ENCODE peak calls at places on chromosomes 6 and 20, in four cellular contexts. I is K562, M is stomach, G is ovary. W is an unnamed sample.

GRCh38 chr6:82971877-82972460 is 93.7 kb downstream of the UBE3D start:
- DNase-seq in G (no peak), M (no peak), I (no peak), W (no peak)

GRCh38 chr6:14819001-14819400 is 426.9 kb upstream of the JARID2 start:
- DNase-seq in M (no peak), I (no peak), G (no peak), W (no peak)

GRCh38 chr20:35732644-35732982 is 9.4 kb downstream of the RBM39 start:
- DNase-seq in I (no peak), G (no peak), M (no peak), W (no peak)

GRCh38 chr20:4791121-4791520 is 69.4 kb downstream of the PRND start:
- DNase-seq in G (no peak), I (no peak), M (no peak), W (no peak)

GRCh38 chr6:56348578-56348977 is 101.2 kb upstream of the COL21A1 start:
- DNase-seq in G (no peak), I (no peak), M (no peak), W (no peak)

GRCh38 chr6:107819976-107820551 is 4.0 kb downstream of the SCML4 start:
- DNase-seq in G (no peak), M (no peak), I (no peak), W (no peak)

GRCh38 chr6:166629628-166630027 is 2.6 kb upstream of the RPS6KA2 start:
- DNase-seq in I (no peak), G (no peak), M (no peak), W (no peak)

GRCh38 chr6:38021571-38021970 is 202.0 kb downstream of the ZFAND3 start:
- DNase-seq in G (no peak), M (no peak), I (no peak), W (no peak)

GRCh38 chr6:5762561-5762968 is 244.2 kb downstream of the NRN1 start:
- DNase-seq in M (no peak), G (peak; percentile 27), I (no peak), W (no peak)

GRCh38 chr6:170031684-170032121 is 259.2 kb downstream of the DLL1 start:
- DNase-seq in I (no peak), G (no peak), M (peak; percentile 25), W (peak; percentile 34)

GRCh38 chr6:31948753-31949413 is 3.0 kb downstream of the CFB start:
- DNase-seq in G (no peak), I (peak; percentile 70), M (no peak), W (no peak)

DNA sequence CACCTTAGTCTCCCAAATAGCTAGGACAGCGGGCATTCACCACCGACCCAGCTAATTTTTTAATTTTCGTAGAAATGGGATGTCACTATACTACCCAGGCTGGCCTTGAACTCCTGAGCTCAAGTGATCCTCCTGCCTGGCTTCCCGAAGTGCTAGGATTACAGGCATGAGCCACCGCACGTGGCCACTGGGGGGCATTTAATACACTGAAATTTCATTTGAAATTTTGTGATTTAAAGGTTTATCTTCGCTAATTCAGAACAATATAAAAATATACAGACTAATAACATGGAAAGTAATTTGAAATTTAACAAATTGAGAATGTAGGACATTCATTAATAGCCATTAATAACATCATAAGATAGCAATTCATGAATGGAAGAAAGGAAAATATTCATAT is 20.5 kb upstream of the TBC1D32 start:
- DNase-seq in I (no peak), M (no peak), G (no peak), W (no peak)
- TF ChIP-seq CTCF in I (peak; percentile 41), M (no peak), G (no peak), W (no peak)

DNA sequence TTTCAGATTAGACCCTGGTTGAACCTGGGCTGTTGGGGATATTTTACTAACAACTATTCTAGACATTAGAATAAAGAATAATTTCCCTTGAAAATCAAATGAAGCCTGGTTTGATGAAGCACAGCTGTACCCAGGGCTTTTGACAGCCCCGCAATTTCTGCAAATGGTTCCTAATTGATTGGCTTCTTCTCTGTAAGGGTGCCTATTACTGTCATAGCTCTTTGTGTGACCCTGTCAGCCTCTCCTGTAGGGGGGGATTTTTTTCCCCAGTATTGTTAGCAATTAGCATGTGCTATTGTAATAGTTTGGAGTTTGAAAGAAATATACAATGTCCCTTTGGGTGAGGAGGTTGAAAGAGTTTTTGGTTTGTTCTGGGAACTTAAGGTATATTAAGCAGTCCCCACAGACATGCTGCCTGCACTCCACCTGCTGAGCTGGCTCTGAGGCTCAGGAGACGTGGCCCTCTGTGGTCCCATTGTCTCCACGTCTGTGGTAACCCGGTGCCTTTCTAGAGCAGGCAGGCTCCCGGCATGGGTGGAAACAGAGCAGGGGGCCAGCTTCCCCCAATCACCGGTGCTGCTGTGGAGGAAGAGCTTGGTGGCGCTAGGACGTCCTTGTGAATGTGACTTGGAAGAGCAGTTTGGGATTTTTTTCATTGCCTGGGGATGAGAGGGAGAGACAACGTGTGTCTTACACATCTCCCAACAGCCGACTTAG is 47.3 kb upstream of the CLDN20 start:
- DNase-seq in M (no peak), I (no peak), G (no peak), W (no peak)
- TF ChIP-seq EP300 in M (no peak), I (no peak), G (no peak), W (no peak)

GRCh38 chr6:41464019-41464418 is 82.2 kb upstream of the FOXP4 start:
- DNase-seq in I (no peak), G (no peak), M (no peak), W (no peak)

GRCh38 chr6:41462033-41462432 is 84.1 kb upstream of the FOXP4 start:
- DNase-seq in G (no peak), M (no peak), I (no peak), W (no peak)

GRCh38 chr6:41462980-41463930 is 82.9 kb upstream of the FOXP4 start:
- DNase-seq in G (peak; percentile 75), M (peak; percentile 85), I (peak; percentile 82), W (no peak)

GRCh38 chr6:41466437-41466990 is 79.7 kb upstream of the FOXP4 start:
- DNase-seq in M (no peak), G (no peak), I (no peak), W (no peak)

DNA sequence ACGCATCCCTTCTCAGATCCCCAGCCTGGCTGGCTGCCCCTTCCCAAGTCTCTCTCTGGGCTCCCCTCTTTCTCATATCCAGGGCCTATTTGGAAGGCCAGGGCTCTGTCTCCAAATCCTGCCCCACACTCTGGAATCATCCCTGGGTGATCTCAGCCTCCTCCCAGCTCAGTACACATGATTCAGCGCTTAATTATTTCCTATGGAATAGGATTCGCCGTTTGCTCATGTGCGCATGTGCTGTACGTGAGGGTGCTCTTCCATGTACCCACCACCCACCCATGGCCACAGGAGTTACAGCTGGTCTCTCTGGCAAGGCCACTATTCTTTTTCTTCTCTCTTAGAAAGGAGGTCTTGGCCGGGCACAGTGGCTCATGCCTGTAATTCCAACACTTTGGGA is 81.7 kb upstream of the FOXP4 start:
- DNase-seq in M (no peak), G (no peak), I (no peak), W (no peak)
- H3K36me3 ChIP-seq in M (no peaks in the 10 kb centered on the region), G (no peaks in the 10 kb centered on the region), I (no peaks in the 10 kb centered on the region), W (no peaks in the 10 kb centered on the region)

DNA sequence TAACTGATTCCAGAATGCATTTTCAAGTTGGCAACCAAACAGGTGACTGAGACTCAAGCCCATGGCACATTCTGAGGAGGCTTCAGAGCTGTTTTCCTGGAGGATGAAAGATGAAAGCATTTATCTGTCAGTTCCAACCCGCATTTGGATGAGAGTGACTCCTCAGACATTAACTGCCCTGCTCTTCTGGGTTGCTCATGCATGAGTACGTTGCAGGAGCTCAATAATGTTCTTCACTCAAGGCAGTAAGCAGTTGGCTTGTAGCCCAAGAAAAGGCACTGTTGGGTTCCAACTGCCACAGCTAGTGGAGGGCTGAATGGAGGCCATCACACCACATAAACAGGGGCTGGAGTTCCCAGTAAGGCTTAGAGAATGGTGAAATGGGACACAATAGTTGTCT is 155.3 kb downstream of the FUT9 start:
- DNase-seq in I (no peak), G (no peak), M (no peak), W (no peak)
- TF ChIP-seq CTCF in I (no peak), G (no peak), M (no peak), W (no peak)

GRCh38 chr6:29747688-29748250 is 24.5 kb downstream of the HLA-F start:
- DNase-seq in I (peak; percentile 23), G (no peak), M (no peak), W (no peak)

GRCh38 chr6:29746846-29747687 is 23.8 kb downstream of the HLA-F start:
- DNase-seq in G (no peak), M (no peak), I (no peak), W (no peak)

GRCh38 chr6:29749668-29750067 is 26.4 kb downstream of the HLA-F start:
- DNase-seq in I (no peak), M (no peak), G (no peak), W (no peak)

GRCh38 chr6:29750709-29751108 is 27.5 kb downstream of the HLA-F start:
- DNase-seq in G (no peak), I (no peak), M (no peak), W (no peak)

DNA sequence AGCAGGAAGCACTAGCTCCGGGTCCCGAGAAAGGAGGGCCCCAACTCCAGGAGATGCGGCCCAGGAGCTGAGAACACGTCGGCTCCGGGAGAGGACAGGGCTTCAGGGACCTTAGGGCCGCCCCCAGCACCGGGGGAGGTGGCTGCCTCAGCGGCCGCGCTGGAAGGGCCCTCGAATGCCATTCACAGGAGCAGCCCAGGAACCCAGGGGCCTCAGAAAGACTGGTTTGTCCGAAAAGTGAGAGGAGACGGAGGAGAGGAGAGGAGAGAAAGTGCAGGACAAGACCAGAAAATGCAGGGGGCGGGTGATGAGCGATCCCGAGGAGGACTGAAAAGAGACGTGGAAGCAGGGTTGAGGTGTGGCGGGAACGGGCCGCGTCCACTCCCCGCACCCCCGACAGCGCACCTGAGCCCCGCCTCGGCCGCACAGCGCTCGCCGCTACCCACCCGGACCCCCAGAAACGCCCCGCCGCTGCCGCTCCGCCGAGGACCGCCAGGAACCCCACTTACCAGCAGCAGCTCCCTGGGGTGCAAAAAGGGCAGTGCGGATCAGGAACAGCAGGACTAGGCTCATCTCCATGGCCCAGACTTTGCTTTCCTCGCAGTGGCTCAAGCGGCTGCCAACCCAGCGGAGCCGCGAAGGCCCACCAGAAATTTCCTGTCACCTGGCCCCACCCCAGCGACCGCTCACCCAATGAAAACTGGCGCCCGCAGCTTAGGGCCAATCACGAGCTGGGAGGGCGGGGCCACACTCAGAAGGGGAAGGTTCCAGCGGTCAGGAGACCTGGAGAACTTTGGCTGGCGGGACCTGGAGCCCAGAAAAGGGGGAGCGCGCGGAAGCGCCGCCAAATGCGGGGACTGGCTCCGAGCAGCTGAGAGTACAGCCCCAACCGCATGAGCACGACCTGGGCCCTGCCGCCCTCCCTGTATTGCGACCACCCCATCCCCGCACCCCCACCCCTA is 25.4 kb downstream of the HLA-F start:
- DNase-seq in G (peak; percentile 94), M (peak; percentile 93), I (peak; percentile 96), W (peak; percentile 96)
- TF ChIP-seq EP300 in G (no peak), M (no peak), I (no peak), W (no peak)

DNA sequence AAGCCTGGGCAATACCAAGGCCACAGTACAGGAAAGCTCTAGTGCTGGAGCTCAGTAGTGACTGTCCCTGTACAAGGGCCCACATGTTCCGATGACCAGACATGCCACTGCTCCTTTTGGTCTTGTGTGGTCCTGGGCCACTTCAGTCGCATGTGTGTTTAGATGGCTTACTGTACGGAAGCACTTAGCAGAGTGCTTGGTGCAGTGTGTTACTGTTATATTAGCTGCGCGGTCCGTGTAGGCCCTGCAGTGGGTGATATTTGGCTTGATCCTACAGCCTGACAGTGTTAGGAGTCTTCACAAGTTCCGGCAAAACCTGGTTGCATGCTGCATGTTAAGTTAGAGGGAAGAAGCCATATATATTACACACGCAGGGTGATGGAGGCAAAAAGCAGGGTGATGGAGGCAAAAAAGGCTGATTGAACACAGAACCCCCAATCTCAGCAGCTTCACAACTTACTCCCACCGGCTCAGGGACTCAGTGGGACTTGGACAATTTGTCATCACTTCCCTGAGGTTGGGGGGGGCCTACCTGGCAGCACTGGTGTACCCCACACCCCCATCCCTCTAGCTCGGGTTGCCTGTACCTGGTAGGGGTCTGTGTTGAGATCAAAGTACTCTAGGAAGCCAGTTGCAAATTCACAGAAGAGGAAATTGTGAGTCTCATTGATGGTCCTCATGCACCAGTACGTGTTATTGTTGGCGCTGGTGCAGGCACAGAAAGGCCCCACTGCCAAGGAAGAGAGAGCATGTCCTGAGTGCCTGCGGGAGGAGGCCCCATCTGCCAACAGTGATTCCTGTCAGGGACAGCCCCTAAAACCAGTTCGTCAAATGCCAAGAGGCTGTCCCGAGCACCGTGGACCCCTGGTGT is 122.6 kb downstream of the SULF2 start:
- DNase-seq in G (no peak), I (no peak), M (no peak), W (no peak)
- H3K36me3 ChIP-seq in G (no peaks in the 10 kb centered on the region), I (no peaks in the 10 kb centered on the region), M (peaks cover 70% of the 10 kb centered on the region), W (peaks cover 31% of the 10 kb centered on the region)